ENCODE peak calls at places on chromosomes 16 and 17, in six cellular contexts. Y is Panc1; N is IMR-90; O is CD8-positive, alpha-beta memory T cell; K is brain microvascular endothelial cell; L is ascending aorta. F is an unnamed sample.

GRCh38 chr16:4651842-4652241 is 27.2 kb downstream of the MGRN1 start:
- DNase-seq in Y (no peak), O (no peak), N (no peak), K (no peak), L (no peak), F (no peak)

GRCh38 chr17:9828296-9829059 is 2.8 kb downstream of the GLP2R start:
- DNase-seq in K (no peak), Y (no peak), O (no peak), L (no peak), N (peak), F (no peak)

GRCh38 chr16:77221482-77221881 is 22.3 kb downstream of the SYCE1L start:
- DNase-seq in Y (no peak), O (no peak), N (peak), L (no peak), K (no peak), F (no peak)

GRCh38 chr16:86991679-86992078 is 325.5 kb downstream of the C16orf95 start:
- DNase-seq in O (no peak), N (peak), K (peak), L (no peak), Y (no peak), F (peak)

GRCh38 chr17:13160790-13161189 is 143.0 kb upstream of the ELAC2 start:
- DNase-seq in K (no peak), N (no peak), O (no peak), L (no peak), Y (no peak), F (no peak)

GRCh38 chr17:37488009-37488604 is 1.6 kb upstream of the DUSP14 start:
- DNase-seq in Y (no peak), L (no peak), N (peak), K (peak), O (no peak), F (peak)

GRCh38 chr17:8964801-8965393 is 610 bp downstream of the PIK3R5 start:
- DNase-seq in K (no peak), L (no peak), Y (no peak), O (peak), N (no peak), F (no peak)

GRCh38 chr16:8887952-8888560 is 5.9 kb downstream of the LITAFD start:
- DNase-seq in Y (no peak), N (peak), K (peak), O (no peak), L (no peak), F (no peak)

GRCh38 chr16:11241480-11242204 is 14.4 kb downstream of the SOCS1 start:
- DNase-seq in Y (no peak), K (no peak), O (no peak), N (no peak), L (no peak), F (no peak)

GRCh38 chr16:56424404-56424765 is 960 bp downstream of the AMFR start:
- DNase-seq in N (no peak), Y (no peak), L (no peak), O (no peak), K (no peak), F (no peak)

GRCh38 chr16:11082860-11083388 is 138.6 kb downstream of the CLEC16A start:
- DNase-seq in Y (no peak), K (no peak), L (no peak), O (no peak), N (no peak), F (no peak)

GRCh38 chr17:73091770-73092517 is 544 bp downstream of the SLC39A11 start:
- DNase-seq in O (no peak), K (no peak), L (no peak), N (peak), Y (no peak), F (no peak)

GRCh38 chr17:62163847-62164246 is 98.8 kb upstream of the MED13 start:
- DNase-seq in N (no peak), O (no peak), K (no peak), Y (no peak), L (no peak), F (no peak)

GRCh38 chr16:1929578-1930337 is 11.5 kb upstream of the HS3ST6 start:
- DNase-seq in L (peak), O (peak), N (peak), K (peak), Y (no peak), F (peak)

GRCh38 chr17:19724501-19725420 is 8.4 kb upstream of the SLC47A2 start:
- DNase-seq in Y (no peak), K (no peak), L (peak), O (peak), N (no peak), F (no peak)

GRCh38 chr16:48384305-48384981 is 770 bp downstream of the SIAH1 start:
- DNase-seq in Y (no peak), L (peak), N (peak), O (peak), K (peak), F (no peak)

GRCh38 chr16:25063865-25064264 is 47.7 kb upstream of the LCMT1 start:
- DNase-seq in K (peak), L (no peak), O (no peak), N (peak), Y (no peak), F (no peak)
- H3K27ac ChIP-seq in K (peak), L (no peak), O (no peak), N (no peak), Y (no peak), F (no peak)

GRCh38 chr17:65495255-65496060 is 66.0 kb downstream of the AXIN2 start:
- DNase-seq in N (no peak), Y (no peak), O (no peak), K (no peak), L (peak), F (no peak)
- H3K4me3 ChIP-seq in N (no peak), Y (no peak), O (peak), K (no peak), L (no peak), F (no peak)

GRCh38 chr16:31569360-31569717 is 41.6 kb downstream of the AHSP start:
- DNase-seq in O (peak), L (no peak), K (no peak), N (no peak), Y (no peak), F (no peak)
- H3K27ac ChIP-seq in O (no peak), L (no peak), K (no peak), N (no peak), Y (no peak), F (no peak)

GRCh38 chr17:38897176-38897575 is 27.3 kb downstream of the LASP1 start:
- DNase-seq in K (no peak), O (no peak), Y (no peak), L (no peak), N (peak), F (no peak)
- H3K4me3 ChIP-seq in K (no peak), O (peak), Y (no peak), L (no peak), N (no peak), F (no peak)

DNA sequence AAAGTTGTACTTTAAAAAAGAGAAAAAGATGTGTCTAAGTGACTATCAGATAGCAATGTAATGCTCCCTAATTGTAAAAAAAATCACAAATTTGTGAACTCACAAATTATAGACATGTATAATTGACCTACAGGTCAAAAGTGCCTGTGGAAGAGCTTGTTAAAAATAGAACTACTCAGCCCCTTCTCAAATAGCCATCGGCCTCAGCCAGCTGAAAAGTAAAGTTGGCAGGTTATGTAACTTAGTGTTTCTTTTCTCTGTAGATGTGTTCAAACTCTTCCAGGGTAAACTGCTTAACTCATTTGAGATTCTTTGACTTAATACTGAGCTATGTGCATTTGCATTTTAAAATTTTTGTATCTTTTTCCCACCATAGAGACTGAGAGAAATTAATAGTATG is 13.3 kb downstream of the AKTIP start:
- DNase-seq in K (no peak), Y (no peak), L (no peak), O (no peak), N (no peak), F (no peak)
- H3K27ac ChIP-seq in K (no peak), Y (no peak), L (peak), O (no peak), N (no peak), F (no peak)

DNA sequence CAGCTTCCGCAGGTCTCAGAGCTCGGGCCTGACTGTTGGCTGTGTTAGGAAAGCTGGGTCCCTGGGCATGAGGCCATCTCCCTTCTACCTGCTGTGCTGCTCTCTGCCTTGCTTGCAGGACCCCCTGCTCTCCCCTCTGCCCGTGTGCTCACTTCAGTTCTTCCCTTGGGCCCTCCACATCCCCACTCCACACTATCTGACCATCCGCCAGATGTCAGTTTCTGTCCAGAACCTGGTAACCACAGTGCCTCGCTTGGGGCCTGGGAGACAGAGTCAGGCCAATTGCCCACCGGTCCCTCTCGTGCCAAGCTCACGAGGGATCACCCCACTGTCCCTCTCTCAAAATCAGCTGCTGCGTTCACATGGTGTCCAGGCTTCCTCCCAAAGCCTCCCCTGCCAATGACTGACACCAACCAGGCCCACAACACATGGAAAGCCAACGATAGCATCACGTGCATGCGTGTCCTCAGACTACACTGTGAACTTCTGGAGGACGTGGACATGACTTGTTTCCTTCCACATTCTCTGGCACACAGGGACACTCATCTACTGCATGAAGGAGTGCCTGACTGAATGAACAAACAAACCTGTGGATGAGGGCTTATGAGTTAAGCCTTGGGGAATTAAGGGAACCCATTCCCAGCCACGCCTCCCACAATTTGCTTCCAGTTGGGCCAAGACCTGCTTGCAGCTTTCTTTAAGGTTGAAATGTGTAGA is 72.4 kb upstream of the ZNF423 start:
- DNase-seq in O (no peak), L (no peak), K (no peak), Y (no peak), N (no peak), F (no peak)
- H3K4me3 ChIP-seq in O (no peak), L (no peak), K (no peak), Y (no peak), N (no peak), F (no peak)

DNA sequence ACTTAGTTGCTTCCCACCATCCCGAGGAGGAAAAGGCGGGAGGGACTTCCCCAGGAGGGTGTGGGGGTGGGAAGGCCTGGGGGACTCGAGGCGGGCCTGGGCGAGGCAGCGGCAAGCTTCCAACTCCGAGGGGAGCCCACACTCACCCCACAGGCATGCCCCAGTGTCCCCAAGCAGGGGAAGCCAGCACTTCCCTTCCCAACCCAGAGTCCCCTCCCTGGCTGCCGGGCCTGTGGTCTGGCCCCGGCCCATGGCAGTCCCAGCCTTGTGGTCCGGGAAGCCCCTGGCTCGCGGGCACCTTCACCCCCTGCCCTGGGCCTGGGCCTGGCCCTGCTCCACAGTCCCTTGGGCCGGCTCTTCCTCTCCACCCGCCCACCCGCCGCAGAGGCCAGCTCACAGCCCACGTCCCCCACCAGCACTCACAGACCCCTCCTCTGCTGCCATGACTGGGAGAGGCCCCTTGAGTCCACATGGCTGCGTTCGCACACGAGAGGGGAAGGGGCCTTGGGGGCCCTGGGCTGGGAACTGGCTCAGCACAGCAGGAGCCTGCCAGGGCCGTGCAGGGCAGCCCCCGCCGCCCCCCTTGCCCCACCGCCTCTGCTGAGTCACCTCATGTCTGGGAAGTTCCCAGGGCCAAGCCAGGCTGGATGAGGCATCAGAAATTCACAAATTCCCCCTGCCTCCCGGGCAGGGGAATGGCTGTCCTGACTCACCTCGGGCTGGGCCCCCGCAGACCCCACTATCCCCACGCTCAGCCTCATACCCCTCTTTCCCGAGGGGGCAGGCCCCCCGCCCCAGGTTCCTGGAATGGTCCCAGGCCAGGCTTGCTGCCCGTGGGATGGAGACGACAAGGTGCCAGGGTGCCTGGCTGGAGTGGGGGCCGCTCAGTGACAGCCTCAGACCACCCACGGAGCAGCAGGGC is 27.8 kb downstream of the BAHCC1 start:
- DNase-seq in K (peak), Y (no peak), O (no peak), N (peak), L (peak), F (peak)
- H3K27ac ChIP-seq in K (peak), Y (peak), O (no peak), N (peak), L (peak), F (peak)

GRCh38 chr16:84728853-84729424 is 29.1 kb downstream of the USP10 start:
- DNase-seq in K (no peak), N (no peak), Y (no peak), L (no peak), O (no peak), F (no peak)
- H3K4me3 ChIP-seq in K (no peak), N (no peak), Y (peak), L (no peak), O (no peak), F (no peak)

GRCh38 chr17:75575197-75575596 is 12.4 kb upstream of the MYO15B start:
- DNase-seq in O (no peak), N (no peak), K (no peak), Y (no peak), L (no peak), F (no peak)

GRCh38 chr17:75573994-75574393 is 13.6 kb upstream of the MYO15B start:
- DNase-seq in Y (no peak), N (no peak), O (no peak), K (no peak), L (no peak), F (no peak)

GRCh38 chr17:75575728-75576127 is 11.9 kb upstream of the MYO15B start:
- DNase-seq in L (no peak), N (no peak), O (no peak), K (no peak), Y (no peak), F (no peak)

GRCh38 chr17:75573540-75573957 is 14.1 kb upstream of the MYO15B start:
- DNase-seq in L (no peak), K (no peak), O (no peak), N (no peak), Y (no peak), F (no peak)

GRCh38 chr17:75574404-75575093 is 13.1 kb upstream of the MYO15B start:
- DNase-seq in K (no peak), O (no peak), N (no peak), L (no peak), Y (no peak), F (no peak)
- H3K27ac ChIP-seq in K (no peak), O (no peak), N (no peak), L (no peak), Y (no peak), F (no peak)

GRCh38 chr16:54287758-54288591 is 1.4 kb upstream of the IRX3 start:
- DNase-seq in L (no peak), K (no peak), N (no peak), O (no peak), Y (no peak), F (no peak)
- H3K4me3 ChIP-seq in L (peak), K (peak), N (no peak), O (no peak), Y (peak), F (no peak)

F was measured in AG04450.